ENCODE peak calls at places on chromosomes 1 and 21, in eight cellular contexts. B is NCI-H2171; N is right cardiac atrium; M is stimulated activated CD8-positive, alpha-beta memory T cell treated with anti-CD3 and anti-CD28 coated beads, Interleukin-4, amount 100 ng/mL, for 1 hour; H is nephron progenitor cell; S is B cell; C is NCI-H2081; K is amygdala. Q is an unnamed sample.

GRCh38 chr1:171742577-171742922 is 685 bp upstream of the VAMP4 start:
- DNase-seq in H (peak), S (no peak), B (no peak), C (peak), K (no peak), N (peak), M (peak), Q (no peak)

GRCh38 chr1:156356875-156357534 is 12.0 kb upstream of the RHBG start:
- DNase-seq in N (no peak), B (peak), K (no peak), C (peak), S (peak), H (peak), M (no peak), Q (peak)

GRCh38 chr1:15848143-15848928 is 829 bp downstream of the SPEN start:
- DNase-seq in S (peak), M (no peak), C (peak), K (no peak), H (peak), B (peak), N (peak), Q (peak)

GRCh38 chr1:224735159-224735558 is 119.0 kb downstream of the CNIH3 start:
- DNase-seq in B (no peak), N (no peak), K (no peak), H (no peak), S (no peak), M (no peak), C (no peak), Q (no peak)

GRCh38 chr1:109299087-109299983 is 7.5 kb downstream of the MYBPHL start:
- DNase-seq in N (peak), H (no peak), S (no peak), K (peak), C (no peak), M (no peak), B (no peak), Q (no peak)

GRCh38 chr1:17010601-17011438 is 908 bp downstream of the ATP13A2 start:
- DNase-seq in H (no peak), M (no peak), S (peak), N (peak), K (no peak), C (peak), B (no peak), Q (peak)

GRCh38 chr21:38376693-38377092 is 119.9 kb downstream of the KCNJ15 start:
- DNase-seq in H (no peak), B (no peak), C (no peak), S (no peak), K (no peak), N (peak), M (no peak), Q (no peak)

GRCh38 chr1:2300004-2300771 is 72.1 kb downstream of the SKI start:
- DNase-seq in C (no peak), H (no peak), B (no peak), K (no peak), N (peak), S (peak), M (peak), Q (peak)

GRCh38 chr1:110004583-110004982 is 20.0 kb downstream of the AHCYL1 start:
- DNase-seq in H (no peak), C (no peak), M (no peak), S (no peak), N (no peak), K (no peak), B (no peak), Q (no peak)

Q was measured in effector memory CD4-positive, alpha-beta T cell.